ENCODE peak calls at places on chromosome 1, in six cellular contexts. J is NCI-H510A treated with DMSO at 0.1 percent for 48 hours; K is fibroblast of mammary gland; Y is ELR; M is GM10248; F is activated CD4-positive, alpha-beta T cell treated with anti-CD3 and anti-CD28 coated beads for 24 hours. R is an unnamed sample.

GRCh38 chr1:21182181-21182711 is 5.5 kb upstream of the EIF4G3 start:
- DNase-seq in K (peak; percentile 56), J (no peak), Y (no peak), F (no peak), M (no peak), R (no peak)

GRCh38 chr1:201332021-201332420 is 45.5 kb downstream of the TNNT2 start:
- DNase-seq in F (no peak), M (no peak), J (no peak), K (no peak), Y (no peak), R (no peak)

GRCh38 chr1:42164551-42165420 is at the start of gene GUCA2A:
- DNase-seq in Y (no peak), J (no peak), M (no peak), K (no peak), F (no peak), R (peak; percentile 40)

GRCh38 chr1:157040802-157041201 is 4.7 kb downstream of the ARHGEF11 start:
- DNase-seq in M (no peak), F (no peak), Y (peak; percentile 63), J (no peak), K (peak; percentile 78), R (no peak)

GRCh38 chr1:219120625-219121544 is 52.8 kb upstream of the LYPLAL1 start:
- DNase-seq in J (no peak), M (no peak), Y (peak; percentile 69), K (peak; percentile 98), F (no peak), R (peak; percentile 47)

GRCh38 chr1:206895320-206895719 is 1.9 kb upstream of the IL24 start:
- DNase-seq in Y (no peak), K (no peak), J (peak; percentile 88), F (no peak), M (no peak), R (no peak)

GRCh38 chr1:76867342-76868130 is at the start of gene ST6GALNAC5:
- DNase-seq in K (peak; percentile 13), J (peak; percentile 58), Y (peak; percentile 61), M (peak; percentile 26), F (no peak), R (peak; percentile 42)

GRCh38 chr1:60809204-60809985 is 273.0 kb upstream of the NFIA start:
- DNase-seq in M (no peak), F (no peak), K (no peak), Y (no peak), J (no peak), R (no peak)

GRCh38 chr1:42951588-42951987 is 7.1 kb downstream of the SLC2A1 start:
- DNase-seq in J (no peak), F (no peak), M (no peak), Y (no peak), K (no peak), R (no peak)

GRCh38 chr1:81111818-81112217 is 688.9 kb upstream of the ADGRL2 start:
- DNase-seq in Y (peak; percentile 41), F (no peak), K (peak; percentile 69), M (no peak), J (no peak), R (no peak)

GRCh38 chr1:230326971-230327891 is 98.9 kb downstream of the PGBD5 start:
- DNase-seq in M (no peak), K (peak; percentile 29), Y (no peak), F (no peak), J (no peak), R (no peak)

GRCh38 chr1:30538906-30539855 is 184.2 kb downstream of the MATN1 start:
- DNase-seq in M (no peak), J (no peak), F (no peak), K (no peak), Y (no peak), R (no peak)